ENCODE peak calls at places on chromosomes 11 and 22, in six cellular contexts. One of them, this sample, is unnamed.

GRCh38 chr11:62108017-62108750 is 15.6 kb upstream of the INCENP start:
- DNase-seq in lung: no peak
- DNase-seq in lower leg skin: no peak
- DNase-seq in epithelial cell of esophagus: peak; percentile 74
- DNase-seq in A549: peak; percentile 49
- DNase-seq in HepG2: peak; percentile 65
- DNase-seq in this sample: peak; percentile 85

GRCh38 chr11:112650568-112650967 is 310.7 kb upstream of the NCAM1 start:
- DNase-seq in HepG2: no peak
- DNase-seq in lower leg skin: no peak
- DNase-seq in A549: no peak
- DNase-seq in lung: no peak
- DNase-seq in epithelial cell of esophagus: no peak
- DNase-seq in this sample: no peak

GRCh38 chr11:65426839-65427690 is 4.5 kb downstream of the NEAT1 start:
- DNase-seq in lung: peak; percentile 36
- DNase-seq in epithelial cell of esophagus: peak; percentile 89
- DNase-seq in lower leg skin: no peak
- DNase-seq in A549: no peak
- DNase-seq in HepG2: no peak
- DNase-seq in this sample: peak; percentile 87

GRCh38 chr11:69524291-69524882 is 42.9 kb downstream of the LINC01488 start:
- DNase-seq in epithelial cell of esophagus: peak; percentile 60
- DNase-seq in lung: no peak
- DNase-seq in lower leg skin: no peak
- DNase-seq in HepG2: no peak
- DNase-seq in A549: no peak
- DNase-seq in this sample: peak; percentile 34

GRCh38 chr11:79694368-79694767 is 253.5 kb upstream of the TENM4 start:
- DNase-seq in epithelial cell of esophagus: peak; percentile 84
- DNase-seq in A549: no peak
- DNase-seq in lower leg skin: no peak
- DNase-seq in lung: no peak
- DNase-seq in HepG2: no peak
- DNase-seq in this sample: no peak

GRCh38 chr11:49208006-49208721 is at the start of gene FOLH1:
- DNase-seq in lung: peak; percentile 34
- DNase-seq in lower leg skin: no peak
- DNase-seq in HepG2: no peak
- DNase-seq in epithelial cell of esophagus: peak; percentile 13
- DNase-seq in A549: peak; percentile 2
- DNase-seq in this sample: peak; percentile 11

GRCh38 chr11:122697636-122698167 is 42.2 kb downstream of the UBASH3B start:
- DNase-seq in A549: peak; percentile 28
- DNase-seq in HepG2: no peak
- DNase-seq in epithelial cell of esophagus: peak; percentile 91
- DNase-seq in lower leg skin: peak; percentile 18
- DNase-seq in lung: no peak
- DNase-seq in this sample: peak; percentile 83

GRCh38 chr11:62402226-62402625 is 16.6 kb upstream of the SCGB1A1 start:
- DNase-seq in lung: peak; percentile 53
- DNase-seq in HepG2: no peak
- DNase-seq in lower leg skin: no peak
- DNase-seq in epithelial cell of esophagus: no peak
- DNase-seq in A549: no peak
- DNase-seq in this sample: no peak

GRCh38 chr11:36447514-36447913 is 62.6 kb downstream of the TRAF6 start:
- DNase-seq in lower leg skin: no peak
- DNase-seq in epithelial cell of esophagus: no peak
- DNase-seq in HepG2: no peak
- DNase-seq in lung: no peak
- DNase-seq in A549: no peak
- DNase-seq in this sample: peak; percentile 32

GRCh38 chr22:39723463-39723862 is 152.9 kb downstream of the CACNA1I start:
- DNase-seq in lung: no peak
- DNase-seq in HepG2: no peak
- DNase-seq in epithelial cell of esophagus: no peak
- DNase-seq in lower leg skin: no peak
- DNase-seq in A549: no peak
- DNase-seq in this sample: no peak

GRCh38 chr11:61885166-61885778 is 6.1 kb downstream of the FADS3 start:
- DNase-seq in A549: no peak
- DNase-seq in HepG2: no peak
- DNase-seq in epithelial cell of esophagus: no peak
- DNase-seq in lung: no peak
- DNase-seq in lower leg skin: no peak
- DNase-seq in this sample: no peak

GRCh38 chr11:117877120-117877784 is 794 bp upstream of the FXYD6 start:
- DNase-seq in lung: no peak
- DNase-seq in A549: no peak
- DNase-seq in HepG2: no peak
- DNase-seq in epithelial cell of esophagus: no peak
- DNase-seq in lower leg skin: no peak
- DNase-seq in this sample: no peak
- H3K4me3 ChIP-seq in lung: no peak overlapping the region
- H3K4me3 ChIP-seq in A549: peak overlapping the region; percentile 47
- H3K4me3 ChIP-seq in HepG2: no peak overlapping the region
- H3K4me3 ChIP-seq in epithelial cell of esophagus: no peak overlapping the region
- H3K4me3 ChIP-seq in lower leg skin: no peak overlapping the region
- H3K4me3 ChIP-seq in this sample: no peak overlapping the region

GRCh38 chr11:93646399-93646798 is 15.1 kb upstream of the CEP295 start:
- DNase-seq in A549: no peak
- DNase-seq in epithelial cell of esophagus: no peak
- DNase-seq in HepG2: no peak
- DNase-seq in lung: no peak
- DNase-seq in lower leg skin: no peak
- DNase-seq in this sample: no peak

GRCh38 chr11:93645938-93646337 is 15.5 kb upstream of the CEP295 start:
- DNase-seq in epithelial cell of esophagus: no peak
- DNase-seq in lower leg skin: no peak
- DNase-seq in lung: no peak
- DNase-seq in A549: no peak
- DNase-seq in HepG2: no peak
- DNase-seq in this sample: no peak

GRCh38 chr11:93651052-93651451 is 10.4 kb upstream of the CEP295 start:
- DNase-seq in HepG2: no peak
- DNase-seq in lung: no peak
- DNase-seq in epithelial cell of esophagus: no peak
- DNase-seq in A549: no peak
- DNase-seq in lower leg skin: no peak
- DNase-seq in this sample: no peak

GRCh38 chr11:93652161-93652597 is 9.3 kb upstream of the CEP295 start:
- DNase-seq in lower leg skin: peak; percentile 34
- DNase-seq in HepG2: peak; percentile 17
- DNase-seq in A549: no peak
- DNase-seq in epithelial cell of esophagus: peak; percentile 39
- DNase-seq in lung: peak; percentile 36
- DNase-seq in this sample: peak; percentile 66

GRCh38 chr11:93648168-93648567 is 13.3 kb upstream of the CEP295 start:
- DNase-seq in A549: no peak
- DNase-seq in epithelial cell of esophagus: peak; percentile 36
- DNase-seq in lower leg skin: no peak
- DNase-seq in HepG2: peak; percentile 30
- DNase-seq in lung: no peak
- DNase-seq in this sample: peak; percentile 39
- TF ChIP-seq CTCF in A549: peak; percentile 35
- TF ChIP-seq CTCF in epithelial cell of esophagus: peak; percentile 44
- TF ChIP-seq CTCF in lower leg skin: no peak
- TF ChIP-seq CTCF in HepG2: peak; percentile 75
- TF ChIP-seq CTCF in lung: no peak
- TF ChIP-seq CTCF in this sample: peak; percentile 52

GRCh38 chr22:42907404-42908081 is 50.5 kb upstream of the ARFGAP3 start:
- DNase-seq in HepG2: no peak
- DNase-seq in lower leg skin: no peak
- DNase-seq in lung: no peak
- DNase-seq in epithelial cell of esophagus: peak; percentile 78
- DNase-seq in A549: no peak
- DNase-seq in this sample: no peak
- H3K4me3 ChIP-seq in HepG2: no peak overlapping the region
- H3K4me3 ChIP-seq in lower leg skin: no peak overlapping the region
- H3K4me3 ChIP-seq in lung: no peak overlapping the region
- H3K4me3 ChIP-seq in epithelial cell of esophagus: no peak overlapping the region
- H3K4me3 ChIP-seq in A549: no peak overlapping the region
- H3K4me3 ChIP-seq in this sample: no peak overlapping the region

DNA sequence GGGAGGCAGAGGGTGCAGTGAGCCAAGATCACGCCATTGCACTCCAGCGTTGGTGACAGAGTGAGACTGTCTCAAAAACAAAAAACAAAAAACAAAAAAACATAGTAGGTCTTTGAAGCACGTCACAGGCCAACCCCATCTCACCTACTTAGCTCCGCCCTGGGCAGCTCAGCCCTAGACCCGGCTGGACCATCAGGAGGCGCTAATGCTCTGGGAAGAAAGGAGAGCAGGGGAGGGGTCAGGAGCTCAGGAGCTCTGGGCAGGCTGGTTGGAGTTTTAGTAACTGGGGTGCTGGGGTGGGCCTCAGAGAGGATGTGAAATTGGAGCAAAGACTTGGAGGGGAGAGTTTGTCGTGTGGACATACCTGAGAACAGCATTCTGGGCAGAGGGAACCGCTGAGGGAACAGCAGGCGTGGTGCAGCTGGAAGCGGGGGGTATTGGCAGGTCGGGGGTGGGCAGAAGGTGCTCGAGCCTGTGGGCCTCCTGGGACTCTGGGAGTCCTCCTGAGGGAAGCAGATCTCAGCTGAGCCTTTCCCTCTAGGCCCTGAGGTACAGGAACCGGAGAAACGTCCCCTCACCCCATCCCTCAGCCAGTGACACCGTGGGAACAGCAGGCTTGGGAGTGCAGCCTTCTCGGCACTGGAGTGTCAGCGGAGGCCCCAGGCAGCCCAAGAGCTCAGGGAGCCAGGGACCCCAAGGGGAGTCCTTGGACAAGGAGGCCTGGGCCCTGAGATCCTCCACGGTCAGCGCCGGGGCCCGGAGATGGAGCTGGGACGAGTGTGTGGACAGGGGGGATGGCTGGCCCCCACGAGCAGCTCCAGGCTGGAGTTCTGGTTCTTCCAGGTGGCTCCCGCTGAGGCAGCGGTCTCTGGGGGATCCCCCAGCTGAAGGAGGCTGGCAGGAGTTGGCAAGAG is 2.2 kb upstream of the RPS6KA4 start:
- DNase-seq in A549: peak; percentile 88
- DNase-seq in lung: no peak
- DNase-seq in lower leg skin: no peak
- DNase-seq in HepG2: peak; percentile 65
- DNase-seq in epithelial cell of esophagus: peak; percentile 61
- DNase-seq in this sample: peak; percentile 48
- TF ChIP-seq CTCF in A549: peak; percentile 54
- TF ChIP-seq CTCF in lung: no peak
- TF ChIP-seq CTCF in lower leg skin: no peak
- TF ChIP-seq CTCF in HepG2: peak; percentile 71
- TF ChIP-seq CTCF in epithelial cell of esophagus: peak; percentile 50
- TF ChIP-seq CTCF in this sample: peak; percentile 49

DNA sequence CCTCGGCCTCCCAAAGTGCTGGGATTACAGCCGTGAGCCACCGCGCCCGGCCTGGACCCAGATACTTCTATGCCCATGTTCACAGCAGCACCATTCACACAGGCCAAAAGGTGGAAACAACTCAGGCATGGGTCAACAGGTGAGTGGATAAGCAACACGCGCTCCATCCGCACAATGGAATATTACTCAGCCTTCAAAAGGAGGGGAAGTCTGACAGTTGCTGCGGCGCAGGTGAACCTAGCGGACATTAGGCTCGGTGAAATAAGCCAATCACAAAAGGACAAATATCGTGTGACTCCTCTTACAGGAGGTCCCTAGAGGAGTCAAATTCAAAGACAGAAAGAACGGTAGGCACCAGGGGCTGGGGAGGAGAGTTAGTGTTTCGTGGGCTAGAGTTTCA is 47.0 kb downstream of the TRMU start:
- DNase-seq in lower leg skin: no peak
- DNase-seq in A549: no peak
- DNase-seq in epithelial cell of esophagus: no peak
- DNase-seq in lung: no peak
- DNase-seq in HepG2: no peak
- DNase-seq in this sample: no peak
- H3K4me3 ChIP-seq in lower leg skin: no peak overlapping the region
- H3K4me3 ChIP-seq in A549: no peak overlapping the region
- H3K4me3 ChIP-seq in epithelial cell of esophagus: no peak overlapping the region
- H3K4me3 ChIP-seq in lung: no peak overlapping the region
- H3K4me3 ChIP-seq in HepG2: no peak overlapping the region
- H3K4me3 ChIP-seq in this sample: no peak overlapping the region

GRCh38 chr22:20488946-20489345 is 6.6 kb downstream of the KLHL22 start:
- DNase-seq in lung: no peak
- DNase-seq in HepG2: no peak
- DNase-seq in A549: no peak
- DNase-seq in lower leg skin: no peak
- DNase-seq in epithelial cell of esophagus: no peak
- DNase-seq in this sample: no peak
- TF ChIP-seq CTCF in lung: no peak
- TF ChIP-seq CTCF in HepG2: no peak
- TF ChIP-seq CTCF in A549: no peak
- TF ChIP-seq CTCF in lower leg skin: no peak
- TF ChIP-seq CTCF in epithelial cell of esophagus: no peak
- TF ChIP-seq CTCF in this sample: no peak

GRCh38 chr22:42074153-42074750 is at the start of gene PHETA2:
- DNase-seq in HepG2: no peak
- DNase-seq in epithelial cell of esophagus: peak; percentile 29
- DNase-seq in lung: no peak
- DNase-seq in lower leg skin: no peak
- DNase-seq in A549: no peak
- DNase-seq in this sample: peak; percentile 37

GRCh38 chr22:42074846-42075245 is 798 bp downstream of the PHETA2 start:
- DNase-seq in HepG2: no peak
- DNase-seq in epithelial cell of esophagus: no peak
- DNase-seq in lower leg skin: no peak
- DNase-seq in lung: no peak
- DNase-seq in A549: no peak
- DNase-seq in this sample: no peak

GRCh38 chr22:42075277-42075676 is 1.2 kb downstream of the PHETA2 start:
- DNase-seq in epithelial cell of esophagus: no peak
- DNase-seq in lung: no peak
- DNase-seq in A549: no peak
- DNase-seq in lower leg skin: no peak
- DNase-seq in HepG2: no peak
- DNase-seq in this sample: no peak

GRCh38 chr22:42072606-42073330 is 1.3 kb upstream of the PHETA2 start:
- DNase-seq in A549: no peak
- DNase-seq in HepG2: no peak
- DNase-seq in epithelial cell of esophagus: no peak
- DNase-seq in lower leg skin: no peak
- DNase-seq in lung: no peak
- DNase-seq in this sample: no peak

DNA sequence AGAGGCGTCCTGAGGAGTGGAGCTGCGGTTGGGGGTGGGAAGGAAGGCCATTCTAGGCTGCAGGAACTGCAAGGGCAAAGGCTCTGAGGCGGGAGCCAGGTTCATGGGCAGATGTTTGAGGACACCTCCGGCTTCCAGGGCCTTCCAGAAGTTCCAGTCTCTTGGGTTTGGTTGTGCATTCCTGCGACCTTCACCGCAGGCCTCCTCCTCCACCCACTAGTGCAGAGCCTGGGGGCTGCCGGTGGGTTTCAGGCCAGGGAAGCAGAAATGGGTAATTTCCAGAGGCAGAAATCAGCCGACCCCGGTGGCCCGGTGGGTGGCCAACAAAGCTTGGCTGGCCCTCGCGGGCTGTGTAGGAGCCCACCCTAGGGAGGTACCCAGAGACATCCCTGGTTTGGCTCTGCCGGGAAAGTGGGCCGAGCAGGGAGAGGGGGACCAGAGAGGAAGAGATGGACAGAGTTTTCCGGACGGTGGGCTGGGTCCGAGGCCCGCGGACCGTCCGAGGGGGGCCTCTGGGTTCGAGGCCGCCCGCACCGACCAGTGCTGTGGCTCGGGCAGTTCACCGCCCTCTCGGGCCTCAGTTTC is 388 bp upstream of the PHETA2 start:
- DNase-seq in lung: no peak
- DNase-seq in lower leg skin: no peak
- DNase-seq in epithelial cell of esophagus: no peak
- DNase-seq in HepG2: no peak
- DNase-seq in A549: no peak
- DNase-seq in this sample: no peak
- H3K4me3 ChIP-seq in lung: peak overlapping the region; percentile 72
- H3K4me3 ChIP-seq in lower leg skin: peak overlapping the region; percentile 58
- H3K4me3 ChIP-seq in epithelial cell of esophagus: peak overlapping the region; percentile 65
- H3K4me3 ChIP-seq in HepG2: no peak overlapping the region
- H3K4me3 ChIP-seq in A549: no peak overlapping the region
- H3K4me3 ChIP-seq in this sample: peak overlapping the region; percentile 60

This sample was measured in fibroblast of pulmonary artery.